ENCODE peak calls at places on chromosomes 12 and 14, in five cellular contexts. V is activated CD8-positive, alpha-beta memory T cell treated with anti-CD3 and anti-CD28 coated beads for 48 hours; I is activated CD4-positive, CD25-positive, alpha-beta regulatory T cell treated with anti-CD3 and anti-CD28 coated beads, Interleukin-2, amount 50 U/mL, for 72 hours; E is cardiac muscle cell; X is AG04450. N is an unnamed sample.

GRCh38 chr12:24921251-24922038 is 27.5 kb downstream of the BCAT1 start:
- DNase-seq in X (no peak), E (no peak), I (no peak), V (no peak), N (no peak)

GRCh38 chr14:104217486-104218360 is 79.3 kb downstream of the KIF26A start:
- DNase-seq in V (no peak), I (no peak), E (no peak), X (no peak), N (no peak)

GRCh38 chr12:123034865-123035264 is 54.4 kb downstream of the ARL6IP4 start:
- DNase-seq in X (no peak), I (no peak), E (no peak), V (no peak), N (no peak)

GRCh38 chr14:72683787-72684186 is 210.1 kb downstream of the DPF3 start:
- DNase-seq in V (no peak), E (no peak), X (no peak), I (no peak), N (no peak)

GRCh38 chr14:29741909-29742401 is 185.7 kb downstream of the PRKD1 start:
- DNase-seq in X (no peak), E (no peak), I (no peak), V (no peak), N (no peak)

GRCh38 chr14:54567224-54567633 is 301 bp downstream of the SAMD4A start:
- DNase-seq in V (no peak), E (peak), X (no peak), I (peak), N (peak)

GRCh38 chr14:90349729-90350128 is 18.0 kb upstream of the NRDE2 start:
- DNase-seq in V (no peak), E (no peak), X (no peak), I (no peak), N (no peak)

GRCh38 chr12:44817687-44818086 is 58.4 kb downstream of the NELL2 start:
- DNase-seq in X (no peak), E (no peak), I (no peak), V (no peak), N (no peak)

GRCh38 chr14:22737052-22737451 is 29.4 kb upstream of the OXA1L start:
- DNase-seq in I (no peak), E (no peak), X (no peak), V (no peak), N (no peak)

GRCh38 chr14:52299692-52300278 is 14.3 kb upstream of the PTGER2 start:
- DNase-seq in V (no peak), E (peak), X (no peak), I (no peak), N (no peak)

GRCh38 chr12:2582631-2583616 is 211.8 kb upstream of the FKBP4 start:
- DNase-seq in V (peak), I (peak), X (no peak), E (peak), N (peak)

GRCh38 chr12:58541300-58541690 is 379.0 kb downstream of the LRIG3 start:
- DNase-seq in V (no peak), X (no peak), I (no peak), E (peak), N (no peak)

GRCh38 chr12:46556820-46557524 is 184.4 kb upstream of the SLC38A2 start:
- DNase-seq in I (no peak), X (no peak), E (no peak), V (no peak), N (no peak)

GRCh38 chr12:6666211-6666610 is 3.3 kb upstream of the ING4 start:
- DNase-seq in I (no peak), E (no peak), V (no peak), X (no peak), N (no peak)